ENCODE peak calls at places on chromosomes 3 and 15, in eight cellular contexts. One of them, this sample, is unnamed.

GRCh38 chr3:108131105-108131794 is 40.4 kb upstream of the CD47 start:
- ATAC-seq in activated CD8-positive, alpha-beta memory T cell treated with anti-CD3 and anti-CD28 coated beads, Interleukin-2, amount 10 ng/mL, durations not matched to agents 7 days and 5 days: no peak
- ATAC-seq in lower lobe of right lung: no peak
- ATAC-seq in activated CD8-positive, alpha-beta T cell treated with anti-CD3 and anti-CD28 coated beads, Interleukin-2, amount 10 ng/mL, durations not matched to agents 7 days and 5 days: no peak
- ATAC-seq in body of pancreas: no peak
- ATAC-seq in HCT116: peak; percentile 50
- ATAC-seq in gastroesophageal sphincter: no peak
- ATAC-seq in left lung: peak; percentile 26
- ATAC-seq in this sample: peak; percentile 57

GRCh38 chr15:82838096-82838735 is 28.8 kb downstream of the WHAMM start:
- ATAC-seq in lower lobe of right lung: no peak
- ATAC-seq in HCT116: no peak
- ATAC-seq in gastroesophageal sphincter: no peak
- ATAC-seq in activated CD8-positive, alpha-beta T cell treated with anti-CD3 and anti-CD28 coated beads, Interleukin-2, amount 10 ng/mL, durations not matched to agents 7 days and 5 days: no peak
- ATAC-seq in activated CD8-positive, alpha-beta memory T cell treated with anti-CD3 and anti-CD28 coated beads, Interleukin-2, amount 10 ng/mL, durations not matched to agents 7 days and 5 days: no peak
- ATAC-seq in body of pancreas: no peak
- ATAC-seq in left lung: no peak
- ATAC-seq in this sample: no peak

GRCh38 chr3:17044844-17045243 is 160.1 kb downstream of the PLCL2 start:
- ATAC-seq in lower lobe of right lung: no peak
- ATAC-seq in left lung: no peak
- ATAC-seq in activated CD8-positive, alpha-beta T cell treated with anti-CD3 and anti-CD28 coated beads, Interleukin-2, amount 10 ng/mL, durations not matched to agents 7 days and 5 days: no peak
- ATAC-seq in HCT116: no peak
- ATAC-seq in gastroesophageal sphincter: no peak
- ATAC-seq in body of pancreas: no peak
- ATAC-seq in activated CD8-positive, alpha-beta memory T cell treated with anti-CD3 and anti-CD28 coated beads, Interleukin-2, amount 10 ng/mL, durations not matched to agents 7 days and 5 days: no peak
- ATAC-seq in this sample: peak; percentile 60

GRCh38 chr3:195524171-195524896 is 18.8 kb downstream of the PPP1R2 start:
- ATAC-seq in activated CD8-positive, alpha-beta T cell treated with anti-CD3 and anti-CD28 coated beads, Interleukin-2, amount 10 ng/mL, durations not matched to agents 7 days and 5 days: no peak
- ATAC-seq in HCT116: no peak
- ATAC-seq in gastroesophageal sphincter: no peak
- ATAC-seq in lower lobe of right lung: no peak
- ATAC-seq in body of pancreas: no peak
- ATAC-seq in activated CD8-positive, alpha-beta memory T cell treated with anti-CD3 and anti-CD28 coated beads, Interleukin-2, amount 10 ng/mL, durations not matched to agents 7 days and 5 days: peak; percentile 65
- ATAC-seq in left lung: no peak
- ATAC-seq in this sample: peak; percentile 83

GRCh38 chr3:144810150-144810549 is 838.5 kb downstream of the DIPK2A start:
- ATAC-seq in left lung: no peak
- ATAC-seq in lower lobe of right lung: no peak
- ATAC-seq in HCT116: no peak
- ATAC-seq in gastroesophageal sphincter: no peak
- ATAC-seq in activated CD8-positive, alpha-beta memory T cell treated with anti-CD3 and anti-CD28 coated beads, Interleukin-2, amount 10 ng/mL, durations not matched to agents 7 days and 5 days: no peak
- ATAC-seq in activated CD8-positive, alpha-beta T cell treated with anti-CD3 and anti-CD28 coated beads, Interleukin-2, amount 10 ng/mL, durations not matched to agents 7 days and 5 days: no peak
- ATAC-seq in body of pancreas: no peak
- ATAC-seq in this sample: no peak

GRCh38 chr3:71119171-71119570 is 464.4 kb downstream of the FOXP1 start:
- ATAC-seq in activated CD8-positive, alpha-beta memory T cell treated with anti-CD3 and anti-CD28 coated beads, Interleukin-2, amount 10 ng/mL, durations not matched to agents 7 days and 5 days: no peak
- ATAC-seq in gastroesophageal sphincter: no peak
- ATAC-seq in activated CD8-positive, alpha-beta T cell treated with anti-CD3 and anti-CD28 coated beads, Interleukin-2, amount 10 ng/mL, durations not matched to agents 7 days and 5 days: no peak
- ATAC-seq in body of pancreas: no peak
- ATAC-seq in left lung: no peak
- ATAC-seq in HCT116: no peak
- ATAC-seq in lower lobe of right lung: no peak
- ATAC-seq in this sample: no peak

GRCh38 chr3:109072208-109072607 is 45.7 kb downstream of the MORC1 start:
- ATAC-seq in gastroesophageal sphincter: no peak
- ATAC-seq in body of pancreas: no peak
- ATAC-seq in HCT116: no peak
- ATAC-seq in left lung: no peak
- ATAC-seq in activated CD8-positive, alpha-beta memory T cell treated with anti-CD3 and anti-CD28 coated beads, Interleukin-2, amount 10 ng/mL, durations not matched to agents 7 days and 5 days: peak; percentile 68
- ATAC-seq in lower lobe of right lung: no peak
- ATAC-seq in activated CD8-positive, alpha-beta T cell treated with anti-CD3 and anti-CD28 coated beads, Interleukin-2, amount 10 ng/mL, durations not matched to agents 7 days and 5 days: peak; percentile 72
- ATAC-seq in this sample: no peak

GRCh38 chr15:77180757-77181156 is 109.8 kb upstream of the TSPAN3 start:
- ATAC-seq in activated CD8-positive, alpha-beta memory T cell treated with anti-CD3 and anti-CD28 coated beads, Interleukin-2, amount 10 ng/mL, durations not matched to agents 7 days and 5 days: no peak
- ATAC-seq in activated CD8-positive, alpha-beta T cell treated with anti-CD3 and anti-CD28 coated beads, Interleukin-2, amount 10 ng/mL, durations not matched to agents 7 days and 5 days: no peak
- ATAC-seq in lower lobe of right lung: peak; percentile 51
- ATAC-seq in gastroesophageal sphincter: no peak
- ATAC-seq in HCT116: no peak
- ATAC-seq in body of pancreas: no peak
- ATAC-seq in left lung: peak; percentile 22
- ATAC-seq in this sample: no peak

GRCh38 chr3:23455084-23455483 is 252.0 kb downstream of the UBE2E2 start:
- ATAC-seq in lower lobe of right lung: no peak
- ATAC-seq in activated CD8-positive, alpha-beta T cell treated with anti-CD3 and anti-CD28 coated beads, Interleukin-2, amount 10 ng/mL, durations not matched to agents 7 days and 5 days: no peak
- ATAC-seq in left lung: peak; percentile 45
- ATAC-seq in gastroesophageal sphincter: peak; percentile 67
- ATAC-seq in body of pancreas: no peak
- ATAC-seq in HCT116: no peak
- ATAC-seq in activated CD8-positive, alpha-beta memory T cell treated with anti-CD3 and anti-CD28 coated beads, Interleukin-2, amount 10 ng/mL, durations not matched to agents 7 days and 5 days: no peak
- ATAC-seq in this sample: no peak

GRCh38 chr3:187870360-187871203 is 125.3 kb upstream of the BCL6 start:
- ATAC-seq in lower lobe of right lung: no peak
- ATAC-seq in activated CD8-positive, alpha-beta memory T cell treated with anti-CD3 and anti-CD28 coated beads, Interleukin-2, amount 10 ng/mL, durations not matched to agents 7 days and 5 days: peak; percentile 39
- ATAC-seq in activated CD8-positive, alpha-beta T cell treated with anti-CD3 and anti-CD28 coated beads, Interleukin-2, amount 10 ng/mL, durations not matched to agents 7 days and 5 days: no peak
- ATAC-seq in body of pancreas: no peak
- ATAC-seq in left lung: no peak
- ATAC-seq in gastroesophageal sphincter: no peak
- ATAC-seq in HCT116: no peak
- ATAC-seq in this sample: peak; percentile 76

GRCh38 chr3:164332856-164333802 is 745.2 kb downstream of the SI start:
- ATAC-seq in HCT116: no peak
- ATAC-seq in activated CD8-positive, alpha-beta T cell treated with anti-CD3 and anti-CD28 coated beads, Interleukin-2, amount 10 ng/mL, durations not matched to agents 7 days and 5 days: no peak
- ATAC-seq in lower lobe of right lung: no peak
- ATAC-seq in gastroesophageal sphincter: no peak
- ATAC-seq in body of pancreas: no peak
- ATAC-seq in left lung: no peak
- ATAC-seq in activated CD8-positive, alpha-beta memory T cell treated with anti-CD3 and anti-CD28 coated beads, Interleukin-2, amount 10 ng/mL, durations not matched to agents 7 days and 5 days: no peak
- ATAC-seq in this sample: no peak

GRCh38 chr3:108297636-108298035 is 1.3 kb downstream of the HHLA2 start:
- ATAC-seq in activated CD8-positive, alpha-beta memory T cell treated with anti-CD3 and anti-CD28 coated beads, Interleukin-2, amount 10 ng/mL, durations not matched to agents 7 days and 5 days: no peak
- ATAC-seq in body of pancreas: peak; percentile 92
- ATAC-seq in HCT116: no peak
- ATAC-seq in lower lobe of right lung: peak; percentile 90
- ATAC-seq in activated CD8-positive, alpha-beta T cell treated with anti-CD3 and anti-CD28 coated beads, Interleukin-2, amount 10 ng/mL, durations not matched to agents 7 days and 5 days: no peak
- ATAC-seq in gastroesophageal sphincter: no peak
- ATAC-seq in left lung: peak; percentile 88
- ATAC-seq in this sample: no peak

GRCh38 chr3:128806588-128806987 is 72.8 kb upstream of the ACAD9 start:
- ATAC-seq in HCT116: no peak
- ATAC-seq in gastroesophageal sphincter: no peak
- ATAC-seq in activated CD8-positive, alpha-beta memory T cell treated with anti-CD3 and anti-CD28 coated beads, Interleukin-2, amount 10 ng/mL, durations not matched to agents 7 days and 5 days: no peak
- ATAC-seq in activated CD8-positive, alpha-beta T cell treated with anti-CD3 and anti-CD28 coated beads, Interleukin-2, amount 10 ng/mL, durations not matched to agents 7 days and 5 days: no peak
- ATAC-seq in lower lobe of right lung: no peak
- ATAC-seq in left lung: no peak
- ATAC-seq in body of pancreas: no peak
- ATAC-seq in this sample: no peak

GRCh38 chr15:72727154-72727553 is 41.1 kb downstream of the BBS4 start:
- ATAC-seq in activated CD8-positive, alpha-beta T cell treated with anti-CD3 and anti-CD28 coated beads, Interleukin-2, amount 10 ng/mL, durations not matched to agents 7 days and 5 days: no peak
- ATAC-seq in HCT116: no peak
- ATAC-seq in body of pancreas: no peak
- ATAC-seq in activated CD8-positive, alpha-beta memory T cell treated with anti-CD3 and anti-CD28 coated beads, Interleukin-2, amount 10 ng/mL, durations not matched to agents 7 days and 5 days: no peak
- ATAC-seq in gastroesophageal sphincter: no peak
- ATAC-seq in left lung: no peak
- ATAC-seq in lower lobe of right lung: no peak
- ATAC-seq in this sample: no peak

GRCh38 chr3:15694628-15695027 is 93.1 kb downstream of the BTD start:
- ATAC-seq in activated CD8-positive, alpha-beta memory T cell treated with anti-CD3 and anti-CD28 coated beads, Interleukin-2, amount 10 ng/mL, durations not matched to agents 7 days and 5 days: no peak
- ATAC-seq in gastroesophageal sphincter: no peak
- ATAC-seq in body of pancreas: no peak
- ATAC-seq in left lung: no peak
- ATAC-seq in HCT116: no peak
- ATAC-seq in activated CD8-positive, alpha-beta T cell treated with anti-CD3 and anti-CD28 coated beads, Interleukin-2, amount 10 ng/mL, durations not matched to agents 7 days and 5 days: no peak
- ATAC-seq in lower lobe of right lung: no peak
- ATAC-seq in this sample: no peak

GRCh38 chr3:33829720-33830119 is 31.3 kb downstream of the PDCD6IP start:
- ATAC-seq in gastroesophageal sphincter: no peak
- ATAC-seq in activated CD8-positive, alpha-beta memory T cell treated with anti-CD3 and anti-CD28 coated beads, Interleukin-2, amount 10 ng/mL, durations not matched to agents 7 days and 5 days: no peak
- ATAC-seq in activated CD8-positive, alpha-beta T cell treated with anti-CD3 and anti-CD28 coated beads, Interleukin-2, amount 10 ng/mL, durations not matched to agents 7 days and 5 days: no peak
- ATAC-seq in left lung: no peak
- ATAC-seq in lower lobe of right lung: no peak
- ATAC-seq in HCT116: no peak
- ATAC-seq in body of pancreas: no peak
- ATAC-seq in this sample: no peak

GRCh38 chr3:187902041-187902471 is 156.8 kb upstream of the BCL6 start:
- ATAC-seq in left lung: peak; percentile 74
- ATAC-seq in activated CD8-positive, alpha-beta T cell treated with anti-CD3 and anti-CD28 coated beads, Interleukin-2, amount 10 ng/mL, durations not matched to agents 7 days and 5 days: no peak
- ATAC-seq in HCT116: no peak
- ATAC-seq in body of pancreas: no peak
- ATAC-seq in lower lobe of right lung: no peak
- ATAC-seq in activated CD8-positive, alpha-beta memory T cell treated with anti-CD3 and anti-CD28 coated beads, Interleukin-2, amount 10 ng/mL, durations not matched to agents 7 days and 5 days: no peak
- ATAC-seq in gastroesophageal sphincter: no peak
- ATAC-seq in this sample: no peak

GRCh38 chr15:52551762-52552161 is 17.1 kb downstream of the ARPP19 start:
- ATAC-seq in activated CD8-positive, alpha-beta T cell treated with anti-CD3 and anti-CD28 coated beads, Interleukin-2, amount 10 ng/mL, durations not matched to agents 7 days and 5 days: no peak
- ATAC-seq in body of pancreas: no peak
- ATAC-seq in lower lobe of right lung: peak; percentile 86
- ATAC-seq in gastroesophageal sphincter: no peak
- ATAC-seq in left lung: peak; percentile 80
- ATAC-seq in activated CD8-positive, alpha-beta memory T cell treated with anti-CD3 and anti-CD28 coated beads, Interleukin-2, amount 10 ng/mL, durations not matched to agents 7 days and 5 days: no peak
- ATAC-seq in HCT116: no peak
- ATAC-seq in this sample: no peak

GRCh38 chr3:155192957-155193746 is 100.3 kb downstream of the STRIT1 start:
- ATAC-seq in left lung: no peak
- ATAC-seq in gastroesophageal sphincter: no peak
- ATAC-seq in activated CD8-positive, alpha-beta T cell treated with anti-CD3 and anti-CD28 coated beads, Interleukin-2, amount 10 ng/mL, durations not matched to agents 7 days and 5 days: no peak
- ATAC-seq in body of pancreas: no peak
- ATAC-seq in HCT116: no peak
- ATAC-seq in activated CD8-positive, alpha-beta memory T cell treated with anti-CD3 and anti-CD28 coated beads, Interleukin-2, amount 10 ng/mL, durations not matched to agents 7 days and 5 days: no peak
- ATAC-seq in lower lobe of right lung: no peak
- ATAC-seq in this sample: no peak

GRCh38 chr3:77038928-77039605 is 832 bp upstream of the ROBO2 start:
- ATAC-seq in HCT116: no peak
- ATAC-seq in gastroesophageal sphincter: peak; percentile 11
- ATAC-seq in activated CD8-positive, alpha-beta T cell treated with anti-CD3 and anti-CD28 coated beads, Interleukin-2, amount 10 ng/mL, durations not matched to agents 7 days and 5 days: no peak
- ATAC-seq in body of pancreas: peak; percentile 18
- ATAC-seq in left lung: peak; percentile 64
- ATAC-seq in lower lobe of right lung: peak; percentile 56
- ATAC-seq in activated CD8-positive, alpha-beta memory T cell treated with anti-CD3 and anti-CD28 coated beads, Interleukin-2, amount 10 ng/mL, durations not matched to agents 7 days and 5 days: no peak
- ATAC-seq in this sample: no peak

GRCh38 chr15:57541271-57541670 is 50.4 kb upstream of the MYZAP start:
- ATAC-seq in activated CD8-positive, alpha-beta memory T cell treated with anti-CD3 and anti-CD28 coated beads, Interleukin-2, amount 10 ng/mL, durations not matched to agents 7 days and 5 days: no peak
- ATAC-seq in HCT116: no peak
- ATAC-seq in activated CD8-positive, alpha-beta T cell treated with anti-CD3 and anti-CD28 coated beads, Interleukin-2, amount 10 ng/mL, durations not matched to agents 7 days and 5 days: no peak
- ATAC-seq in gastroesophageal sphincter: no peak
- ATAC-seq in lower lobe of right lung: no peak
- ATAC-seq in body of pancreas: no peak
- ATAC-seq in left lung: no peak
- ATAC-seq in this sample: no peak

GRCh38 chr15:57752426-57752825 is 45.9 kb downstream of the POLR2M start:
- ATAC-seq in left lung: peak; percentile 64
- ATAC-seq in HCT116: peak; percentile 34
- ATAC-seq in lower lobe of right lung: peak; percentile 46
- ATAC-seq in body of pancreas: no peak
- ATAC-seq in activated CD8-positive, alpha-beta memory T cell treated with anti-CD3 and anti-CD28 coated beads, Interleukin-2, amount 10 ng/mL, durations not matched to agents 7 days and 5 days: no peak
- ATAC-seq in gastroesophageal sphincter: peak; percentile 28
- ATAC-seq in activated CD8-positive, alpha-beta T cell treated with anti-CD3 and anti-CD28 coated beads, Interleukin-2, amount 10 ng/mL, durations not matched to agents 7 days and 5 days: no peak
- ATAC-seq in this sample: no peak